ENCODE peak calls at places on chromosomes 16 and 17, in six cellular contexts. One of them, this sample, is unnamed. For H3K36me3 and H3K4me1, the result is how much of the 10 kb centered on the place peaks cover.

GRCh38 chr17:2705888-2706795 is 5.4 kb downstream of the CLUH start:
- DNase-seq in neural progenitor cell: no peak
- DNase-seq in IMR-90: no peak
- DNase-seq in Karpas-422: no peak
- DNase-seq in neuronal stem cell: no peak
- DNase-seq in PC-3: no peak
- DNase-seq in this sample: no peak

GRCh38 chr16:24758373-24758772 is 28.9 kb downstream of the TNRC6A start:
- DNase-seq in neural progenitor cell: no peak
- DNase-seq in IMR-90: peak
- DNase-seq in Karpas-422: no peak
- DNase-seq in neuronal stem cell: no peak
- DNase-seq in PC-3: no peak
- DNase-seq in this sample: no peak

GRCh38 chr17:3447625-3448024 is 14.0 kb upstream of the OR1E2 start:
- DNase-seq in neural progenitor cell: peak
- DNase-seq in IMR-90: no peak
- DNase-seq in Karpas-422: peak
- DNase-seq in neuronal stem cell: peak
- DNase-seq in PC-3: peak
- DNase-seq in this sample: no peak

GRCh38 chr17:17385502-17385901 is 82.3 kb downstream of the NT5M start:
- DNase-seq in neural progenitor cell: peak
- DNase-seq in IMR-90: no peak
- DNase-seq in Karpas-422: no peak
- DNase-seq in neuronal stem cell: peak
- DNase-seq in PC-3: no peak
- DNase-seq in this sample: no peak

GRCh38 chr17:31693433-31694210 is 165.4 kb downstream of the COPRS start:
- DNase-seq in neural progenitor cell: no peak
- DNase-seq in IMR-90: no peak
- DNase-seq in Karpas-422: no peak
- DNase-seq in neuronal stem cell: no peak
- DNase-seq in PC-3: no peak
- DNase-seq in this sample: peak

GRCh38 chr16:29926675-29927522 is 873 bp upstream of the KCTD13 start:
- DNase-seq in neural progenitor cell: no peak
- DNase-seq in IMR-90: peak
- DNase-seq in Karpas-422: no peak
- DNase-seq in neuronal stem cell: no peak
- DNase-seq in PC-3: peak
- DNase-seq in this sample: peak

GRCh38 chr16:14963281-14964173 is 11.3 kb upstream of the PDXDC1 start:
- DNase-seq in neural progenitor cell: no peak
- DNase-seq in IMR-90: no peak
- DNase-seq in Karpas-422: no peak
- DNase-seq in neuronal stem cell: no peak
- DNase-seq in PC-3: no peak
- DNase-seq in this sample: no peak

GRCh38 chr16:71726491-71727319 is 2.2 kb upstream of the PHLPP2 start:
- DNase-seq in neural progenitor cell: no peak
- DNase-seq in IMR-90: no peak
- DNase-seq in Karpas-422: no peak
- DNase-seq in neuronal stem cell: no peak
- DNase-seq in PC-3: no peak
- DNase-seq in this sample: no peak

GRCh38 chr17:4998027-4998665 is 396 bp downstream of the KIF1C start:
- DNase-seq in neural progenitor cell: peak
- DNase-seq in IMR-90: no peak
- DNase-seq in Karpas-422: no peak
- DNase-seq in neuronal stem cell: peak
- DNase-seq in PC-3: no peak
- DNase-seq in this sample: no peak

GRCh38 chr16:81445143-81445922 is 725 bp downstream of the CMIP start:
- DNase-seq in neural progenitor cell: peak
- DNase-seq in IMR-90: peak
- DNase-seq in Karpas-422: peak
- DNase-seq in neuronal stem cell: no peak
- DNase-seq in PC-3: no peak
- DNase-seq in this sample: peak

GRCh38 chr16:22053921-22054341 is 38.4 kb upstream of the VWA3A start:
- DNase-seq in neural progenitor cell: no peak
- DNase-seq in IMR-90: no peak
- DNase-seq in Karpas-422: no peak
- DNase-seq in neuronal stem cell: no peak
- DNase-seq in PC-3: no peak
- DNase-seq in this sample: no peak

DNA sequence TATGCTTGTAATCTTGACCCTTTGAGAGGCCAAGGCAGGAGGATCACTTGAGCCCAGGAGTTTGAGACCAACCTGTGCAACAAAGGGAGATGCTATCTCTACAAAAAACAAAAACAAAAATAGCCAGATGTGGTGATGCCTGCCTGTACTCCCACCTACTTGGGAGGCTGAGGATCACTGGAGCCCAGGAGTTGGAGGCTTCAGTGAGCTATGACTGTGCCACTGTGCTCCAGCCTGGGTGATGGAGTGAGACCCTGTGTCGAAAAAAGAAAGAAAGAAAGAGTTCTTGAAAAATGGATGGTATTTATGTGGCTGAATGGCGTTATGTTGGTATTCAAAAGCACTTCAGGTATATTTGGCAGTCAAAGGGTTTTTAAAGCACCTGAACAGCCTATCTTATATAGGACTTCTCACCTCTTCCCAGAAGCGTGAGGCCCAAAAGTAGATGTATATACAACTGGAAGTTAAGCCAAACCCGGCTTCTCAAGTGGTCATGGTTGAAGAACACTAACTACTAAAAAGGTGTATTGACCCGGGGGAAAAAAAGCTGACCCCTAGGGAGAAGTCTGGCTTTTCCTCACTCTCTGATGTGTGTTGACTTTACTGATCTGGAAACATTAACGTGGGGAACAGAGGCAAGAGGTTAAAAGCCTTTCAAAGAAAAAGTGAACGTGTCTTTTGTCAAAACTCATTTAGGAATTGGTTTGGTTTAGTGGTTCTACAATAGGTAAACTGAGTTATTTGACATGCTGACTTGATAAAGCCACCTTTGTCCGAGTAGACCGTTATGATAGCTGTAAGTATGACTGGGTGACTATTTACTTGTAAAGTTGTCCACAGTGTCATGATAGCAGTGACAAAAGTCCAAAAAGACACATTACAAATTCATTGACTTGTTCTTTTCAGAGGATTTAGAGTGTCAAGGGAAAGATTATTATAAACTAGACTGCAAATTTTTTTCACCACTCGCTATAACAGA is 183.4 kb downstream of the IRX3 start:
- DNase-seq in neural progenitor cell: no peak
- DNase-seq in IMR-90: no peak
- DNase-seq in Karpas-422: no peak
- DNase-seq in neuronal stem cell: no peak
- DNase-seq in PC-3: no peak
- DNase-seq in this sample: no peak
- H3K36me3 ChIP-seq in neural progenitor cell: under half
- H3K36me3 ChIP-seq in IMR-90: under half
- H3K36me3 ChIP-seq in Karpas-422: under half
- H3K36me3 ChIP-seq in neuronal stem cell: under half
- H3K36me3 ChIP-seq in PC-3: under half
- H3K36me3 ChIP-seq in this sample: under half

DNA sequence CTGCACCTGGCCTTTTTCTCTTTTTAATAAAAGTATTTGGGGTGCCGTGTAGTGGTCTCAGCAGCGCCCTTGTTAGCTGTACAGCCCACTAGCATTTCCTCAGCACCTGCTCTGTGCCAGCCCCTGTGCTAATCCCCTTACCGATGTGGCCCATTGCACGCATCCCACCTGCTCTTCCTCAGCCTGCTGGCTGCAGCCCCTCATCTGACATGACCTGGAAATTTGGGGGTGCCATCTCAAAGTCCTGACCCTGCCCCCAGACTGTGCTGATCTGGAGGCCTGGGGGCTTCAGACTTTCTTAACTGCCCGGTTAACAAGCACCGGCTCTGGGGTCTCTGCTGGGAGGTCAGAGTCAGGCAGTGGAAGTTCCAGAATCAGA is 10.4 kb downstream of the GPRC5C start:
- DNase-seq in neural progenitor cell: no peak
- DNase-seq in IMR-90: no peak
- DNase-seq in Karpas-422: no peak
- DNase-seq in neuronal stem cell: no peak
- DNase-seq in PC-3: no peak
- DNase-seq in this sample: no peak
- H3K4me1 ChIP-seq in neural progenitor cell: under half
- H3K4me1 ChIP-seq in IMR-90: under half
- H3K4me1 ChIP-seq in Karpas-422: under half
- H3K4me1 ChIP-seq in neuronal stem cell: under half
- H3K4me1 ChIP-seq in PC-3: under half
- H3K4me1 ChIP-seq in this sample: under half

GRCh38 chr17:57375770-57376181 is 119.5 kb downstream of the MSI2 start:
- DNase-seq in neural progenitor cell: no peak
- DNase-seq in IMR-90: no peak
- DNase-seq in Karpas-422: no peak
- DNase-seq in neuronal stem cell: no peak
- DNase-seq in PC-3: no peak
- DNase-seq in this sample: no peak
- H3K9ac ChIP-seq in neural progenitor cell: no peak
- H3K9ac ChIP-seq in IMR-90: no peak
- H3K9ac ChIP-seq in Karpas-422: no peak
- H3K9ac ChIP-seq in neuronal stem cell: no peak
- H3K9ac ChIP-seq in PC-3: no peak
- H3K9ac ChIP-seq in this sample: no peak

GRCh38 chr16:89555780-89556179 is 4.7 kb upstream of the RPL13 start:
- DNase-seq in neural progenitor cell: no peak
- DNase-seq in IMR-90: no peak
- DNase-seq in Karpas-422: no peak
- DNase-seq in neuronal stem cell: no peak
- DNase-seq in PC-3: no peak
- DNase-seq in this sample: no peak

GRCh38 chr16:89556750-89557149 is 3.7 kb upstream of the RPL13 start:
- DNase-seq in neural progenitor cell: no peak
- DNase-seq in IMR-90: no peak
- DNase-seq in Karpas-422: no peak
- DNase-seq in neuronal stem cell: no peak
- DNase-seq in PC-3: no peak
- DNase-seq in this sample: no peak

GRCh38 chr16:89553733-89554132 is 6.7 kb upstream of the RPL13 start:
- DNase-seq in neural progenitor cell: no peak
- DNase-seq in IMR-90: no peak
- DNase-seq in Karpas-422: no peak
- DNase-seq in neuronal stem cell: no peak
- DNase-seq in PC-3: no peak
- DNase-seq in this sample: no peak

GRCh38 chr16:89554343-89554742 is 6.1 kb upstream of the RPL13 start:
- DNase-seq in neural progenitor cell: no peak
- DNase-seq in IMR-90: no peak
- DNase-seq in Karpas-422: no peak
- DNase-seq in neuronal stem cell: no peak
- DNase-seq in PC-3: no peak
- DNase-seq in this sample: no peak

DNA sequence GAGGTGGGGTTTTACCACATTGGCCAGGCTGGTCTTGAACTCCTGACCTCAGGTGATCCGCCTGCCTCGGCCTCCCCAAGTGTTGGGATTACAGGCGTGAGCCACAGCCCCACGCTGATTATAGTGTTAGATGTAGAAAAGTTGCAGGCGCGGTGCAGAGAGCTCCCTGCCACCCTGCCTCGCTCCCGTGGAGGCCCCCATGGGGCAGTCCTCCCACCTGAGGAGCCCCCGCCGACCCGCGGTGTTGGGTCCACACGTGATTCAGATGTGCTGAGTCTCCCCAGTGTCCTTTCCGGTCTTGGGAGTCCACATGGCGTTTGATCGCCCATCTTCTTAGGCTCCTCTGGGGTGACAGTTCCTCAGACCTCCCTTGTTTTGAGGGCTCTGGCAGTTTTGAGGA is 5.2 kb upstream of the RPL13 start:
- DNase-seq in neural progenitor cell: no peak
- DNase-seq in IMR-90: no peak
- DNase-seq in Karpas-422: no peak
- DNase-seq in neuronal stem cell: no peak
- DNase-seq in PC-3: no peak
- DNase-seq in this sample: no peak
- H3K36me3 ChIP-seq in neural progenitor cell: under half
- H3K36me3 ChIP-seq in IMR-90: under half
- H3K36me3 ChIP-seq in Karpas-422: under half
- H3K36me3 ChIP-seq in neuronal stem cell: under half
- H3K36me3 ChIP-seq in PC-3: under half
- H3K36me3 ChIP-seq in this sample: half or more

DNA sequence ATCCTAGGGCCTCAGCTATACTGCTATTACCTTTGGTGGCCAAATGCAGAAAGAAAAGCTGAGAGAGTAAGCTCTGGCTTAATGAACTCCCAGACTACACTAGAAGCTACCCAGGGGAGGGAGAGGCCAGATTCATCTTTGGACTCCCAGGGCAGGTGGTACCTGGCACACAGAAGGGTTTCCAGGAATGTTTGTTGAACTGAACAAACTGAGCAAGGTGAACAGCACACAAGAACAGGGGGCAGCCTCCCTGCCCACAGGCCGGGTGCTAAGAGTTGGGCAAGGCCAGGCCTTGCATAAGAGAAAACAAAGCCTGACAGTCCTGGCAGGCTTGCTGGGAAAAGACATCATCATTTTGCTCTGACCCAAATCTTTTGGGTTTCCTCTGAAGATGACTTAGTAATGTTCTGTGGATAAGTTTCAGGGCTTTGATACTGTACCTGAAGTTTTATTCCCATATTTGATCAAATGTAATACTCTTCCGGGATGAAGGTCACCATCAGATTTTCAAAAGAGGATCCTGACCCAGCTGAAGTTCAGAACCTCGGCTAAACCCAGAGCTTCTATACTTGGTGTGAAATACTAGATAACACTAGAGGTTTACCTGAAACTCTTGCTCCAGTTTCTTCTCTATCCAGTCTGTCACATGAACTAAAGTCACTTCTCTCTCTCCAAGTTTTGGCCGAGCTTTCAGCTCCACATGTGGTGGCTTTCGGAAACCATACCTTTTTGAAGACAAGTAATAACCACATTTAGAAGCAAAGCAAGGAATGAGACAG is 20.5 kb upstream of the ERN1 start:
- DNase-seq in neural progenitor cell: no peak
- DNase-seq in IMR-90: no peak
- DNase-seq in Karpas-422: peak
- DNase-seq in neuronal stem cell: no peak
- DNase-seq in PC-3: no peak
- DNase-seq in this sample: peak
- H3K4me1 ChIP-seq in neural progenitor cell: under half
- H3K4me1 ChIP-seq in IMR-90: under half
- H3K4me1 ChIP-seq in Karpas-422: under half
- H3K4me1 ChIP-seq in neuronal stem cell: under half
- H3K4me1 ChIP-seq in PC-3: under half
- H3K4me1 ChIP-seq in this sample: under half

This sample was measured in adipocyte.